ENCODE peak calls at places on chromosomes 12 and 14, in eight cellular contexts. K is LoVo; T is activated CD8-positive, alpha-beta memory T cell treated with anti-CD3 and anti-CD28 coated beads for 48 hours; I is stimulated activated CD8-positive, alpha-beta memory T cell treated with anti-CD3 and anti-CD28 coated beads, Interleukin-2, amount 100 ng/mL, for 1 hour; J is astrocyte of the spinal cord; A is AG04450; B is A172; Y is osteoblast. E is an unnamed sample.

GRCh38 chr12:129184066-129184695 is 330.9 kb downstream of the GLT1D1 start:
- DNase-seq in I (no peak), A (no peak), T (no peak), J (no peak), Y (no peak), K (no peak), B (no peak), E (no peak)

GRCh38 chr12:82660541-82661325 is 26.0 kb upstream of the TMTC2 start:
- DNase-seq in K (peak), J (peak), I (no peak), B (peak), A (no peak), T (no peak), Y (no peak), E (no peak)

GRCh38 chr12:89211456-89211855 is 140.8 kb downstream of the DUSP6 start:
- DNase-seq in A (no peak), I (no peak), K (no peak), Y (no peak), T (no peak), B (no peak), J (no peak), E (no peak)

GRCh38 chr14:57898837-57899572 is 33.1 kb upstream of the SLC35F4 start:
- DNase-seq in A (no peak), Y (no peak), I (no peak), B (no peak), T (no peak), J (no peak), K (no peak), E (no peak)

GRCh38 chr14:96002511-96002884 is 36.7 kb upstream of the C14orf132 start:
- DNase-seq in I (no peak), J (no peak), A (no peak), B (no peak), K (no peak), T (no peak), Y (no peak), E (no peak)

GRCh38 chr14:94515856-94516255 is 6.6 kb upstream of the SERPINA12 start:
- DNase-seq in A (no peak), J (no peak), Y (no peak), I (no peak), T (no peak), K (no peak), B (no peak), E (no peak)

GRCh38 chr12:63915105-63915830 is 70.8 kb downstream of the SRGAP1 start:
- DNase-seq in I (no peak), T (no peak), A (no peak), Y (peak), B (peak), K (peak), J (peak), E (no peak)

GRCh38 chr12:11973396-11973795 is 97.3 kb upstream of the BCL2L14 start:
- DNase-seq in B (no peak), Y (no peak), J (no peak), K (no peak), I (no peak), A (no peak), T (no peak), E (no peak)

GRCh38 chr14:95619785-95620417 is 66.3 kb upstream of the TCL1B start:
- DNase-seq in T (no peak), I (no peak), A (no peak), J (no peak), K (no peak), Y (no peak), B (no peak), E (no peak)

GRCh38 chr12:31773223-31773750 is 44.5 kb upstream of the AMN1 start:
- DNase-seq in J (no peak), Y (no peak), K (no peak), A (no peak), B (no peak), I (no peak), T (no peak), E (no peak)

GRCh38 chr12:132146772-132147422 is 2.6 kb downstream of the NOC4L start:
- DNase-seq in Y (peak), B (no peak), I (no peak), K (no peak), T (no peak), A (no peak), J (no peak), E (no peak)

GRCh38 chr12:67014642-67015041 is 254.5 kb upstream of the CAND1 start:
- DNase-seq in T (no peak), Y (peak), J (no peak), B (no peak), K (no peak), I (no peak), A (no peak), E (no peak)

GRCh38 chr12:97640826-97641225 is 178.2 kb downstream of the RMST start:
- DNase-seq in K (no peak), J (no peak), I (no peak), A (no peak), Y (no peak), T (no peak), B (peak), E (no peak)

GRCh38 chr12:27158322-27158721 is 75.9 kb upstream of the C12orf71 start:
- DNase-seq in K (no peak), T (no peak), I (no peak), J (no peak), A (no peak), Y (no peak), B (no peak), E (no peak)